ENCODE peak calls at places on chromosomes 3 and 15, in eight cellular contexts. K, W, M, D, A, S, J and O are unnamed samples. For H3K4me1, the result is how much of the 10 kb centered on the place peaks cover.

GRCh38 chr15:65032823-65033537 is 3.5 kb upstream of the MTFMT start:
- DNase-seq in M (peak), K (no peak), W (peak), D (peak), S (peak), A (peak), J (peak), O (peak)

GRCh38 chr15:66228807-66229557 is 24.6 kb downstream of the MEGF11 start:
- DNase-seq in W (no peak), A (no peak), J (no peak), S (no peak), K (no peak), D (peak), M (no peak), O (no peak)

GRCh38 chr3:170572665-170573253 is 13.1 kb downstream of the SLC7A14 start:
- DNase-seq in W (peak), D (no peak), M (peak), A (peak), S (no peak), K (no peak), J (peak), O (no peak)

GRCh38 chr3:140219161-140219745 is 284.3 kb downstream of the CLSTN2 start:
- DNase-seq in K (no peak), D (no peak), M (no peak), S (no peak), W (no peak), A (no peak), J (no peak), O (no peak)

GRCh38 chr3:47405820-47406761 is 25.3 kb downstream of the PTPN23 start:
- DNase-seq in A (no peak), D (no peak), J (no peak), S (no peak), K (no peak), M (no peak), W (no peak), O (no peak)

GRCh38 chr15:70172124-70172523 is 74.4 kb upstream of the TLE3 start:
- DNase-seq in M (no peak), K (no peak), S (no peak), A (no peak), J (no peak), W (no peak), D (peak), O (peak)

GRCh38 chr3:4588410-4588809 is 95.3 kb downstream of the ITPR1 start:
- DNase-seq in D (no peak), J (no peak), K (no peak), M (peak), A (no peak), W (no peak), S (no peak), O (no peak)

GRCh38 chr3:128482857-128483656 is 9.9 kb downstream of the GATA2 start:
- DNase-seq in W (peak), J (peak), M (peak), D (no peak), K (no peak), A (no peak), S (no peak), O (peak)

GRCh38 chr15:80240261-80240660 is 11.8 kb downstream of the CTXND1 start:
- DNase-seq in J (no peak), S (no peak), K (no peak), W (no peak), A (no peak), M (no peak), D (no peak), O (no peak)

GRCh38 chr15:89671687-89672086 is 7.5 kb downstream of the PLIN1 start:
- DNase-seq in S (no peak), M (no peak), J (no peak), W (peak), D (no peak), A (no peak), K (no peak), O (no peak)

GRCh38 chr3:113535898-113536297 is 3.5 kb downstream of the SIDT1 start:
- DNase-seq in K (no peak), M (no peak), D (no peak), J (no peak), W (peak), A (no peak), S (no peak), O (peak)

GRCh38 chr3:119219069-119219468 is 21.6 kb downstream of the B4GALT4 start:
- DNase-seq in D (no peak), S (no peak), K (no peak), M (no peak), A (peak), W (no peak), J (no peak), O (no peak)

GRCh38 chr15:94182883-94183282 is 48.5 kb upstream of the MCTP2 start:
- DNase-seq in K (no peak), M (no peak), J (no peak), W (no peak), D (no peak), S (no peak), A (no peak), O (no peak)
- H3K4me1 ChIP-seq in K (under half), M (under half), J (under half), W (under half), D (under half), S (under half), A (under half), O (under half)

GRCh38 chr3:13347390-13347966 is 72.6 kb downstream of the NUP210 start:
- DNase-seq in M (no peak), D (no peak), K (no peak), W (peak), S (no peak), J (no peak), A (no peak), O (peak)

GRCh38 chr3:13346481-13347389 is 73.4 kb downstream of the NUP210 start:
- DNase-seq in A (no peak), W (peak), S (peak), J (no peak), M (no peak), D (no peak), K (no peak), O (peak)

GRCh38 chr3:13349823-13350222 is 70.3 kb downstream of the NUP210 start:
- DNase-seq in K (no peak), D (no peak), M (no peak), J (no peak), S (no peak), A (no peak), W (peak), O (no peak)

GRCh38 chr3:13348100-13348499 is 72.0 kb downstream of the NUP210 start:
- DNase-seq in K (no peak), S (no peak), D (no peak), A (no peak), W (peak), J (no peak), M (no peak), O (no peak)

GRCh38 chr3:13348671-13349396 is 71.3 kb downstream of the NUP210 start:
- DNase-seq in W (peak), D (no peak), J (no peak), K (no peak), M (peak), S (no peak), A (no peak), O (peak)
- H3K4me3 ChIP-seq in W (no peak), D (no peak), J (no peak), K (no peak), M (no peak), S (no peak), A (no peak), O (no peak)

GRCh38 chr3:31610700-31611275 is 78.1 kb downstream of the STT3B start:
- DNase-seq in D (no peak), A (no peak), W (peak), K (no peak), J (peak), S (no peak), M (peak), O (no peak)
- TF ChIP-seq CTCF in D (peak), A (peak), W (peak), K (peak), J (peak), S (peak), M (peak), O (peak)

DNA sequence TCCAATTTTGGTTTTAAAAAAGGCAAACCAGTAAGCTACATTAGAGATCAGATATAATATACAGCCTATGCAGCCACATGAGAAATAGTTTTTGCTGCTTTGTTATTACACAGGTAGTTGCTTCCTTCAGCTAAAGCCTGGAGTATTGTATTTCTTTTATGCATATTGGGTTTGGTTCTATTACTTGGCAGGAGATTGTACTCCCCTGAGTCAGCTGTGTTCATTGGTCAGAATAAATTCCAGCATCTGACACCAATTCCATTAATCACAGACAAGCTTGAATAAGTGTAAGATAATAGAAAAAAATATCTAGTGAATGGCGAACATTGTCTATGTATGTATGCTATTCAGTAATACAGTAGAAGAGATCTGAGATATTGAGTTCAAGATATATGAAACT is 26.1 kb upstream of the ZCWPW2 start:
- DNase-seq in M (peak), J (no peak), W (no peak), K (no peak), D (no peak), A (no peak), S (no peak), O (no peak)
- H3K4me1 ChIP-seq in M (under half), J (under half), W (under half), K (under half), D (under half), A (under half), S (under half), O (under half)

GRCh38 chr15:74648051-74648622 is 32.5 kb downstream of the CLK3 start:
- DNase-seq in D (no peak), M (no peak), K (no peak), J (no peak), A (no peak), W (no peak), S (no peak), O (no peak)
- H3K4me3 ChIP-seq in D (no peak), M (no peak), K (no peak), J (no peak), A (no peak), W (no peak), S (no peak), O (no peak)

DNA sequence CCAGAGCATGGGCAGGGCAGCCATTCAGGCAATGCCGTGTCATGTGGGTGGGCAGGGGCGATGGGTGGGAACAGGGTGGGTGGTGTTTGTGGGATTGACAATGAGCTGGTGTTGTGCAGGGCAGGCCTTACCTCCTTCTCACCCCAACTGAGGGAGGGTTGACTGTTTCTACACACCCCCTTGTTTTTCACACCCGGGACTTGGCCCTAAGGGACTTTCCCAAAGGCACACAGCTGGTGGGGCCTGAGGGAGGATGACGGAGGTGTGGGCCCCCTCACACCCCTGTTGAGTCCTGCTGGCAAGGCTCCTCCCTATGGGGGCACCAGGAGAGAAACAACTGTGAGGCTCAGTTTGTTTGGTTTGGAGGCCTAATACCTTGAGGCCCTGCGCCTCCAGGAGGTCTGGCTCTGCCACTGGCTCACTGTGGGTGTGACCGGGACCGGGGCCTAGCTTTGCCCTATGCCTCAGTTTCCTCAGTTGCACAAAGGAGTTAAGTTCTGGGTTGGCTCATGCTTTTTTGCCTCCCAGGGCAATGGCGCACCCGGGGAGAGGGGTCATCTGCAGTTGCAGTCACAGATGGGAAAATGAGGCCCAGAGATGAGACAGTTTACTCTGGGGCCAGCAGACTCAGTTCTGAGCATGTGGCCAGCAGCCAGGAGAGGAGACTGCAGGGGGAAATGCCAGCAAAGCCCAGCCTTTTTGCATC is 5.1 kb upstream of the DNAH1 start:
- DNase-seq in D (no peak), K (no peak), A (peak), J (no peak), W (no peak), S (no peak), M (no peak), O (no peak)
- TF ChIP-seq CTCF in D (no peak), K (no peak), A (no peak), J (no peak), W (no peak), S (no peak), M (no peak), O (no peak)

GRCh38 chr15:63244976-63245645 is 32.3 kb upstream of the APH1B start:
- DNase-seq in J (peak), W (peak), D (no peak), A (no peak), M (peak), K (no peak), S (no peak), O (no peak)
- H3K4me1 ChIP-seq in J (under half), W (half or more), D (half or more), A (under half), M (under half), K (under half), S (under half), O (under half)

DNA sequence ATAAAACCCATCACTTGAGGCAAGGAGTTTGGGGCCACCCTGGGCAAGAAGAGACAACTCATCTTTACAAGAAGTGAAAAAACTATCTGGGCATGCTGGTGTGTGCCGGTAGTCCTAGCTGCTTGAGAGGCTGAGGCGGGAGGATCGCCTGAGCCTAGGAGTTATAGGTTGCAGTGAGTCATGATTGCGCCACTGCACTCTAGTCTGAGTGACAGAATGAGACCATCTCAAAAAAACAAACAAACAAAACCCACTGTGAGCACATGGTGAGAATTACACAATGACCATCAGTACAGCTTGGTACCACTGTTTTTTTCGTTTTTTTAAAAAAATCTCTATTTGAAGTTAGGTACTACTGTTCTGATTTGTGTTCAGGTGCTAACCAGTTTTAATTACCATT is 13.6 kb downstream of the VPS39 start:
- DNase-seq in J (no peak), M (peak), W (peak), S (peak), K (no peak), D (peak), A (no peak), O (no peak)
- H3K4me3 ChIP-seq in J (no peak), M (no peak), W (no peak), S (no peak), K (no peak), D (no peak), A (no peak), O (no peak)